ENCODE peak calls at places on chromosomes 16 and 17, in four cellular contexts. L is progenitor cell of endocrine pancreas, C is omental fat pad, R is NB4. G is an unnamed sample.

GRCh38 chr16:87451563-87452210 is 41.1 kb downstream of the ZCCHC14 start:
- DNase-seq in R (no peak), C (no peak), L (no peak), G (no peak)

GRCh38 chr16:10485698-10486382 is 94.6 kb downstream of the EMP2 start:
- DNase-seq in C (no peak), L (no peak), R (peak), G (no peak)

GRCh38 chr16:10242076-10242475 is 59.8 kb upstream of the GRIN2A start:
- DNase-seq in R (peak), L (no peak), C (no peak), G (no peak)

GRCh38 chr17:29615492-29616299 is 7.0 kb downstream of the CORO6 start:
- DNase-seq in L (no peak), R (peak), C (peak), G (peak)

GRCh38 chr16:86664518-86665318 is 86.4 kb downstream of the FOXL1 start:
- DNase-seq in L (no peak), R (peak), C (no peak), G (no peak)

GRCh38 chr16:74143171-74143570 is 153.4 kb upstream of the PSMD7 start:
- DNase-seq in C (no peak), R (no peak), L (no peak), G (no peak)

GRCh38 chr17:68763551-68763950 is 162.4 kb upstream of the FAM20A start:
- DNase-seq in R (no peak), C (no peak), L (no peak), G (no peak)

GRCh38 chr16:10383626-10384025 is 2.2 kb upstream of the ATF7IP2 start:
- DNase-seq in R (no peak), L (no peak), C (no peak), G (no peak)

GRCh38 chr16:12111223-12111622 is 134.7 kb downstream of the SNX29 start:
- DNase-seq in C (no peak), L (no peak), R (no peak), G (peak)

GRCh38 chr16:85207357-85207921 is 95.2 kb upstream of the CIBAR2 start:
- DNase-seq in R (no peak), C (no peak), L (no peak), G (peak)

GRCh38 chr17:82097187-82097918 is 683 bp downstream of the FASN start:
- DNase-seq in L (peak), C (no peak), R (peak), G (peak)

GRCh38 chr16:89921131-89921698 is 1.9 kb upstream of the TUBB3 start:
- DNase-seq in R (peak), C (no peak), L (no peak), G (no peak)

GRCh38 chr16:3696425-3697218 is 20.7 kb downstream of the TRAP1 start:
- DNase-seq in R (no peak), L (no peak), C (no peak), G (no peak)

GRCh38 chr17:49218941-49219913 is 8.7 kb downstream of the ABI3 start:
- DNase-seq in R (peak), L (no peak), C (no peak), G (peak)

GRCh38 chr16:31476305-31477219 is 4.6 kb downstream of the TGFB1I1 start:
- DNase-seq in L (peak), C (peak), R (peak), G (peak)

GRCh38 chr17:57587201-57587870 is 157.8 kb downstream of the CCDC182 start:
- DNase-seq in R (no peak), L (no peak), C (no peak), G (peak)

GRCh38 chr16:30985401-30986128 is 558 bp downstream of the HSD3B7 start:
- DNase-seq in C (no peak), L (peak), R (peak), G (no peak)

GRCh38 chr17:78294776-78295175 is 63.3 kb downstream of the TMEM235 start:
- DNase-seq in L (no peak), R (peak), C (no peak), G (no peak)

GRCh38 chr17:43840814-43841213 is 6.2 kb upstream of the CD300LG start:
- DNase-seq in R (peak), C (no peak), L (no peak), G (no peak)

GRCh38 chr17:68417317-68417716 is 40.0 kb downstream of the WIPI1 start:
- DNase-seq in R (no peak), C (no peak), L (no peak), G (no peak)

GRCh38 chr16:17724242-17724898 is 253.6 kb upstream of the XYLT1 start:
- DNase-seq in C (no peak), L (no peak), R (no peak), G (no peak)

GRCh38 chr17:3556239-3556904 is 1.2 kb downstream of the TRPV3 start:
- DNase-seq in L (no peak), C (no peak), R (no peak), G (no peak)

GRCh38 chr16:1019234-1019933 is 37.8 kb downstream of the SOX8 start:
- DNase-seq in R (no peak), L (no peak), C (no peak), G (no peak)

GRCh38 chr17:1006054-1006453 is 9.1 kb downstream of the TIMM22 start:
- DNase-seq in C (no peak), L (no peak), R (no peak), G (peak)

GRCh38 chr17:82213251-82214011 is 789 bp upstream of the CCDC57 start:
- DNase-seq in L (no peak), R (peak), C (peak), G (peak)

GRCh38 chr17:30074254-30074653 is 42.4 kb upstream of the NSRP1 start:
- DNase-seq in R (no peak), C (no peak), L (no peak), G (no peak)

GRCh38 chr16:88077328-88078108 is 126.3 kb downstream of the BANP start:
- DNase-seq in R (no peak), L (no peak), C (no peak), G (peak)

GRCh38 chr17:74850310-74850709 is 9.4 kb downstream of the GRIN2C start:
- DNase-seq in C (no peak), L (no peak), R (no peak), G (no peak)

GRCh38 chr17:2082003-2082862 is 27.3 kb downstream of the HIC1 start:
- DNase-seq in C (no peak), R (no peak), L (no peak), G (no peak)

GRCh38 chr17:14038206-14038605 is 31.1 kb upstream of the COX10 start:
- DNase-seq in L (no peak), C (no peak), R (no peak), G (no peak)

GRCh38 chr16:85569615-85570212 is 43.4 kb upstream of the GSE1 start:
- DNase-seq in R (peak), C (no peak), L (no peak), G (peak)

GRCh38 chr17:10135539-10136257 is 62.7 kb downstream of the GAS7 start:
- DNase-seq in C (no peak), R (peak), L (no peak), G (no peak)

GRCh38 chr17:20059728-20060188 is 50.6 kb downstream of the SPECC1 start:
- DNase-seq in L (no peak), C (no peak), R (peak), G (no peak)

GRCh38 chr17:78953356-78954350 is 26.1 kb downstream of the LGALS3BP start:
- DNase-seq in C (no peak), R (no peak), L (no peak), G (no peak)

GRCh38 chr17:42459256-42459982 is 741 bp downstream of the ATP6V0A1 start:
- DNase-seq in L (no peak), C (peak), R (peak), G (peak)

DNA sequence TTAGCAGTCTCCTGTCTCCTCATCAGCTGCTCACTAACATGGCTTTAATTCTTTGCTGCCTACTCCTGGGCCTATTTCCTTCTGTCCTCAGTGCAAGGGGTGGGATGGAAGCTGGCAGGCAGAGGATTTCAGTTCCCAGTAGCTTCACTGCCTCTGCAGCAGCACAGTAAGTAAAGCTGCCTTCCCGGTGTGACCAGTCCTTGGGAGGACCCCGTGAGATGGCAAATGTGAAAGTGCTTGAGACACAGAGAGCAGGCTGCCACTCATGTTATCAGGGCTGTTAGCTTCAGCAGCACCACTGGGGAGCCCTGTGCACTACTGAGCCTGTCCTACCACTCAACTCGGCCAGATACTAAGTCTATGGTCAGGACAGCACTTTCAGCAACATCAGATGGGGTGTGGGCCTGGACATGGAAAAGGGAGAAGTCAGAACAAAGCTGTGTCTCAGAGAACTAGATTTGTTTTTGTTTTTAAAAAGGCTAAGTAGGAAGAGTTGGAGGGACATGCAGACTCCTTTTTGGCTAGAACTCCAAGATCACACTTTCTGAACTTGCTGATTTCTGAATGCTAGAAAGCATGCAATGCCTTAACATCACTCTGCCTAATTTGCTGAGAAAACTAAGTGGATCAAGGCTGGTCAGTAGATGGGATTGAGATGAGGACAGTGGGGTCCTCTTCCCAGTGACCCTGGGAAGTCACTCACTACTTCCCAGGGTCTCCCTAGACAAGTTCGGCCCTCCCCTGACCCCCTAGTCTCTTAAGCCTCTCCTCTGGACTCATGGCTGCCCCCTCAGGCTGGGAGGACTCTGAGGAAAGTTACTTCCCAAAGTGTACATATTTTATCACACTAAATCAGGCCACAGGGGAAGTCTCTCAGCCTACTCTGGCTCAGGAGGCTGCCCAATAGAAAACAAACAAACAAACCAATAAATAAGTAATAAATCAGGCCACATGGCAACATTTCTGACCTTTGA is 1.1 kb downstream of the ACSF2 start:
- DNase-seq in C (no peak), R (peak), L (no peak), G (no peak)
- TF ChIP-seq CTCF in C (no peak), R (peak), L (peak), G (no peak)

GRCh38 chr16:27671410-27671809 is 121.5 kb downstream of the KATNIP start:
- DNase-seq in L (no peak), C (no peak), R (no peak), G (no peak)

GRCh38 chr16:27670071-27670825 is 120.3 kb downstream of the KATNIP start:
- DNase-seq in L (no peak), R (no peak), C (no peak), G (no peak)

GRCh38 chr16:27660507-27660906 is 110.6 kb downstream of the KATNIP start:
- DNase-seq in L (no peak), R (no peak), C (no peak), G (no peak)

GRCh38 chr16:27665881-27666280 is 115.9 kb downstream of the KATNIP start:
- DNase-seq in L (no peak), C (no peak), R (no peak), G (no peak)
- TF ChIP-seq CTCF in L (no peak), C (no peak), R (no peak), G (no peak)

DNA sequence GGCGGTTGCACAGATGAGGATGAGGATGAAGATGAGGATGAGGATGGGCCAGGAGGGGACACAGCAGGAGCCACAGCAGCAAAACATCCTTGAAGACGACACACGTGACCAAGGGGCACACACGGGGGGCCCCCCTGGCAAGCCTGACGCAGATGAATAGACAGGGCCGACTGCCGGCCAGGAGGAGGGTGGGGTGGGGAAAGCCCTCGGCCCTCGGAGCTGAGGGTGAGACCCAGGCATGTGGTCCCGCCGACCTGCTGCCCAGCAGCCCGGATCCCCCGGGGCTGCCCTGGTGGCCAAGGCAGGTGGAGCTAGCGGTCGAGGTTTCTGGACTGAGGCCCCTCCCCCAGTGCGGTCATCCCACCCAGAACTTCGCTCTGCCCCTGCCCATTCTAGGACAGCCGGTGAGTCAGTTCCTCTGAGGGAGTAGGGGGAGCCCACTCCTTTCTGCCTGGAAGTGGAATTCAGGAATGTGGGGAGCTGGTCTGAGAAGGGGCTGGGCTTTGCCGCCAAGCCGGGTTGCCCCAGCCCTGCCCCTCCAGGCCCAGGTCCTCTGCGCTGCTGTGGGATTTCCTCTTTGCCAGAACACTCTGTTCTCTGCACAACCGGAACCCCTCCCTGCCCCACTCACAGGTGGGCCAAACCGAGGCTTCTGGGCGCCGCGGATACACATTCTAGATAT is 9.9 kb downstream of the CYGB start:
- DNase-seq in L (no peak), C (peak), R (no peak), G (peak)
- TF ChIP-seq CTCF in L (no peak), C (peak), R (no peak), G (peak)

DNA sequence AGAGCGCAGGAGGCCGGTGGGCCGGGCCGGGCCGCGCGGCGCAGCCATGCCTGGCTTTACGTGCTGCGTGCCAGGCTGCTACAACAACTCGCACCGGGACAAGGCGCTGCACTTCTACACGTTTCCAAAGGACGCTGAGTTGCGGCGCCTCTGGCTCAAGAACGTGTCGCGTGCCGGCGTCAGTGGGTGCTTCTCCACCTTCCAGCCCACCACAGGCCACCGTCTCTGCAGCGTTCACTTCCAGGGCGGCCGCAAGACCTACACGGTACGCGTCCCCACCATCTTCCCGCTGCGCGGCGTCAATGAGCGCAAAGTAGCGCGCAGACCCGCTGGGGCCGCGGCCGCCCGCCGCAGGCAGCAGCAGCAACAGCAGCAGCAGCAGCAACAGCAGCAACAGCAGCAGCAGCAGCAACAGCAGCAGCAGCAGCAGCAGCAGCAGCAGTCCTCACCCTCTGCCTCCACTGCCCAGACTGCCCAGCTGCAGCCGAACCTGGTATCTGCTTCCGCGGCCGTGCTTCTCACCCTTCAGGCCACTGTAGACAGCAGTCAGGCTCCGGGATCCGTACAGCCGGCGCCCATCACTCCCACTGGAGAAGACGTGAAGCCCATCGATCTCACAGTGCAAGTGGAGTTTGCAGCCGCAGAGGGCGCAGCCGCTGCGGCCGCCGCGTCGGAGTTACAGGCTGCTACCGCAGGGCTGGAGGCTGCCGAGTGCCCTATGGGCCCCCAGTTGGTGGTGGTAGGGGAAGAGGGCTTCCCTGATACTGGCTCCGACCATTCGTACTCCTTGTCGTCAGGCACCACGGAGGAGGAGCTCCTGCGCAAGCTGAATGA is 606 bp downstream of the THAP11 start:
- DNase-seq in R (peak), L (peak), C (no peak), G (peak)
- TF ChIP-seq CTCF in R (peak), L (peak), C (no peak), G (no peak)

GRCh38 chr16:51971184-51971583 is 575.8 kb downstream of the TOX3 start:
- DNase-seq in L (no peak), C (no peak), R (peak), G (no peak)
- TF ChIP-seq CTCF in L (peak), C (no peak), R (peak), G (no peak)

DNA sequence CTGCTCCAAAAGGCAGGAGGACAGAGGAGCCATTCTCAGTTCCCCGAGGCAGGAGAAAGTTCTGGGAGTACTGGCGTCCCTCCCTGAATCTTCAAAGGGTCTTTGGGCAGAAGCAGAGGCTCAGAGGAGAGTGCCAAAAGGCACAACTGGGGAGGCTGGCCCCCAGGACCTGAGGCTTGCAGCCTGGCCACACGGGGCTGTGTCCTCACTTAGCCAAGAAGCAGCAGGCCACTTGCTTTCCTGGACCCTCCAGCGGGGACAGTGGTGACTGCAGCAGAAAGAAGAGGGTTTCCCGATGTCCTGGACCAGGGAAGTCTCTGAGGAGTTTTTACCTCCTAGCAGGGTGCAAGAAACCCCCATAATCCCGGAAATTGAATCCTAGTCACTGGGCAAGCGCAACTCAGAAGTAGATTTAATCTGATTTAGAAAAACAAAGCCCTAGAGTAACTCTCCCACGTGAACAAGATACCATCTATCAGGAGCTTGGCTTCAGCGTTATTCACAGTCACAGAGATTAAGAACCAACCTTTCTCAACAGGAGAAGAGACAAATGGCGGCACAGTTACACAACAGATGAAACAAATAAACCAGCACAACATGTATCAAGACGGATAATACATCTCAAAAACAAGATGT is 25.5 kb upstream of the BCO1 start:
- DNase-seq in L (no peak), R (no peak), C (no peak), G (no peak)
- TF ChIP-seq CTCF in L (no peak), R (no peak), C (no peak), G (no peak)

G was measured in spleen.